ENCODE peak calls at places on chromosome 19, in eight cellular contexts. N is prostate gland; R is esophagus muscularis mucosa; A is GM23248; H is IMR-90; K is psoas muscle; L is CD4-positive, CD25-positive, alpha-beta regulatory T cell; F is HepG2. E is an unnamed sample.

GRCh38 chr19:48676887-48677286 is 4.1 kb upstream of the NTN5 start:
- DNase-seq in K (no peak), A (no peak), H (no peak), N (no peak), F (no peak), L (no peak), R (no peak), E (no peak)

GRCh38 chr19:14479985-14480694 is 5.0 kb upstream of the PTGER1 start:
- DNase-seq in L (peak; percentile 58), A (no peak), H (peak; percentile 20), F (no peak), R (no peak), K (peak; percentile 35), N (no peak), E (peak; percentile 63)

GRCh38 chr19:35642312-35642711 is 767 bp downstream of the ETV2 start:
- DNase-seq in R (no peak), F (no peak), N (no peak), K (no peak), H (no peak), L (no peak), A (peak; percentile 18), E (no peak)

GRCh38 chr19:51076602-51077213 is 6.0 kb downstream of the KLK14 start:
- DNase-seq in A (no peak), L (no peak), R (no peak), F (no peak), K (no peak), H (no peak), N (no peak), E (no peak)

GRCh38 chr19:13781547-13781946 is 7.3 kb downstream of the C19orf53 start:
- DNase-seq in H (peak; percentile 81), L (no peak), A (peak; percentile 96), K (peak; percentile 78), R (no peak), F (no peak), N (no peak), E (no peak)

GRCh38 chr19:643736-644135 is 4.1 kb downstream of the FGF22 start:
- DNase-seq in K (peak; percentile 12), H (no peak), A (no peak), R (no peak), L (no peak), N (no peak), F (no peak), E (no peak)

GRCh38 chr19:19533826-19534225 is 4.2 kb upstream of the CILP2 start:
- DNase-seq in R (no peak), A (no peak), K (no peak), F (no peak), N (no peak), L (no peak), H (no peak), E (no peak)

GRCh38 chr19:9917322-9917721 is 19.0 kb downstream of the OLFM2 start:
- DNase-seq in H (peak; percentile 60), A (peak; percentile 82), N (peak; percentile 12), F (peak; percentile 51), L (no peak), K (no peak), R (no peak), E (no peak)

GRCh38 chr19:55365245-55365644 is 2.2 kb upstream of the GARIN5B start:
- DNase-seq in K (no peak), L (no peak), A (no peak), F (no peak), H (no peak), R (no peak), N (no peak), E (no peak)

GRCh38 chr19:14366529-14366928 is 14.7 kb upstream of the ADGRE5 start:
- DNase-seq in A (peak; percentile 59), H (peak; percentile 68), R (peak; percentile 95), N (peak; percentile 72), L (peak; percentile 90), F (peak; percentile 69), K (peak; percentile 57), E (peak; percentile 93)

GRCh38 chr19:50327013-50327412 is 2.2 kb downstream of the KCNC3 start:
- DNase-seq in R (no peak), K (no peak), H (no peak), N (no peak), A (no peak), L (no peak), F (no peak), E (no peak)

GRCh38 chr19:46147791-46148288 is at the start of gene IGFL2:
- DNase-seq in A (peak; percentile 39), F (no peak), N (no peak), R (peak; percentile 86), K (no peak), H (no peak), L (no peak), E (no peak)

GRCh38 chr19:10848208-10848843 is at the start of gene C19orf38:
- DNase-seq in L (no peak), F (no peak), K (no peak), A (no peak), N (no peak), H (no peak), R (no peak), E (no peak)

GRCh38 chr19:1130801-1131717 is 27.3 kb downstream of the GPX4 start:
- DNase-seq in L (peak; percentile 53), R (no peak), F (no peak), N (no peak), K (no peak), H (no peak), A (peak; percentile 55), E (peak; percentile 68)

GRCh38 chr19:42455621-42456081 is 12.9 kb upstream of the CXCL17 start:
- DNase-seq in R (no peak), L (no peak), K (no peak), H (no peak), A (no peak), F (no peak), N (no peak), E (no peak)

GRCh38 chr19:5795382-5795919 is 4.5 kb upstream of the DUS3L start:
- DNase-seq in K (no peak), L (no peak), A (no peak), N (no peak), F (no peak), H (no peak), R (no peak), E (no peak)

DNA sequence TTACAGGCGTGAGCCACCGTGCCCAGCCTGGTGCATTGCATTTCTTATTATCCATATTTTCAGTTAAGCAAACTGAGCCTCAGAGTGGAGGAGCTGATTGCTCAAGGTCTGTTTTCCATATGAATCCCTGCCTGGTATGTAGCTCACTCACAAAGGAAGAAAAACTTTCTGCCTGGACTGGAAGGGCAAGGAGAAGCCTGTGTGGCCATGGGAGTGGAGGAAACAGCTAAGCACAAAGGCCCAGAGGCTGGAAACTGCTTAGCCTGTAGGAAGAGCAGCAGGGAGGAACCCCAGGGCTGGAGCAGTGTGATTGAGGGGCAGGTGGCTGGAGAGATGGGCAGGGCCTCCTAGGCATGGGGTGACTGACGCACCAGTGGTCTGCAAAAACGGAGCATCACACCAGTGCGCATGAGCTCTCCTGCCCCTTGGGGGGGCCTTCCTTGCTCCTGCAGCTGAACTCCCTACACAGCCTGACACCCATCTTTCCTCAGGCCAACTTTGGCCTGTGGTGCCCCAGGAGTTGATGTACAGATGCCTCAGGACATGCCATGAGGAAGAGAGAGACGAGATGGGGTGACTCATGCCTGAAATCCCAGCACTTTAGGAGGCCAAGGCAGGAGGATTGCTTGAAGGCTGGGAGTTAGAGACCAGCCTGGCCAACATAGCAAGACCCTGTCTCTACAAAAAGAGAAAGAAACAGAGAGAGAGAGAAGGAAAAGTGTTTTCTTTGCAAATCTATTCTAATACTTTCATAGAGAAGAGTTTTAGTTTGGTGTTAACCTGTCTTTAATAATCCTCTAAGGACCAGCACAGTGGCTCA is 2.8 kb upstream of the HNRNPM start:
- DNase-seq in A (no peak), L (no peak), F (no peak), H (no peak), N (no peak), K (no peak), R (no peak), E (no peak)
- H3K27ac ChIP-seq in A (no peak overlapping the region), L (no peak overlapping the region), F (peak overlapping the region; percentile 40), H (no peak overlapping the region), N (no peak overlapping the region), K (no peak overlapping the region), R (no peak overlapping the region), E (no peak overlapping the region)

DNA sequence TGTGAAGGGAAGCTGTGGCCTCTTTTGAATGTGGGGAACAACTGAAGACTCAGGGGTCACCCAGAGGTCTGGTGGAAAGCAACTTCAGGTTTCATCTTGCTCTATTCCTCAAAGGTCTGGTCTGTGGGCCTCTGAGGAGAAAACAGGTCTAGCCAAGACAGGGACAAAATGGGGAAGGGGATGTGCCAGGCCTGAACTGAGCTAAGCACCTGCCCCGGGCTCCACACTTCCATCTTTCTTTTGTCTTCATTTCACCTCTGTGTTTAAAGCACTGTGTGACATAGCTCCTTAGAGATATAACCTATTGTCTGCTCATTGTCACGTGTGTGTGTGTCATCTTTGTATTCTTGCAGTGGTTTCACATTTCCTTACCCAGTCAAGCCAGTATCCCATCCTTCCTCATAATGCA is 19.9 kb upstream of the GDF15 start:
- DNase-seq in N (no peak), F (no peak), K (no peak), A (peak; percentile 24), H (no peak), L (no peak), R (no peak), E (no peak)
- H3K27ac ChIP-seq in N (peak overlapping the region; percentile 89), F (peak overlapping the region; percentile 90), K (peak overlapping the region; percentile 67), A (no peak overlapping the region), H (peak overlapping the region; percentile 96), L (no peak overlapping the region), R (peak overlapping the region; percentile 68), E (no peak overlapping the region)

GRCh38 chr19:30701178-30701577 is 329.0 kb downstream of the ZNF536 start:
- DNase-seq in L (no peak), R (no peak), F (no peak), A (no peak), N (no peak), K (no peak), H (no peak), E (no peak)
- H3K27ac ChIP-seq in L (no peak overlapping the region), R (no peak overlapping the region), F (no peak overlapping the region), A (no peak overlapping the region), N (no peak overlapping the region), K (no peak overlapping the region), H (no peak overlapping the region), E (no peak overlapping the region)

DNA sequence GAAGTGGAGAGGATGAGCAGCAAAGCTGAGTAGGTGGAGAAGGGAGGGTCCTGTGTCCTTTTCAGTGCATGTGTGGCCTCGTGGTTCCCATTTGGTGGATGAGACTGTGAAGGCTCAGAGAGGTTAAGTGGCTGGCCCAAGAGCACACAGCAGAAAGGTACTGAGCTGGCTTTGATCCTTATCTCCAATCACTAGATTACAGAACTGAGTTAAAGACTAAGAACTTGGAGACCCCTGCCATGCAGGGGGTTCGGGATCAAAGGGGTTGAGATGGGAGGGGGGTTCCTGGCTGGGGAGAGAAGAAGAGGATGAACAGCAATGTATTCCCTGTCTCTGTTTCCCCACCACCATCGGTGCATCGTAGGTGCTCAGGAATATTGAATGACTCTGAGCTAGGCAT is 11.8 kb downstream of the CELF5 start:
- DNase-seq in L (no peak), N (no peak), K (no peak), R (no peak), F (no peak), A (no peak), H (no peak), E (no peak)
- H3K27ac ChIP-seq in L (no peak overlapping the region), N (no peak overlapping the region), K (no peak overlapping the region), R (no peak overlapping the region), F (no peak overlapping the region), A (no peak overlapping the region), H (no peak overlapping the region), E (no peak overlapping the region)